ENCODE peak calls at places on chromosome 20, in seven cellular contexts. D, B, J, N, F, S and G are unnamed samples. For H3K9me3, the result is how much of the 10 kb centered on the place peaks cover.

GRCh38 chr20:3231116-3231515 is 7.9 kb downstream of the SLC4A11 start:
- DNase-seq in S (no peak), D (no peak), B (no peak), J (no peak), F (no peak), N (no peak), G (peak)

GRCh38 chr20:36271639-36272546 is 34.2 kb upstream of the DLGAP4 start:
- DNase-seq in B (no peak), S (no peak), F (no peak), J (no peak), N (no peak), D (no peak), G (peak)

GRCh38 chr20:50921783-50922501 is 9.3 kb downstream of the ADNP start:
- DNase-seq in B (no peak), F (no peak), S (no peak), N (no peak), J (no peak), D (no peak), G (no peak)

GRCh38 chr20:36745927-36746659 is at the start of gene NDRG3:
- DNase-seq in J (peak), S (peak), N (peak), B (peak), D (peak), F (peak), G (peak)

GRCh38 chr20:24798930-24799705 is 150.0 kb upstream of the CST7 start:
- DNase-seq in B (no peak), S (peak), J (no peak), N (no peak), D (no peak), F (no peak), G (no peak)

GRCh38 chr20:17889226-17889625 is 79.4 kb downstream of the SNX5 start:
- DNase-seq in F (no peak), S (no peak), N (no peak), D (no peak), J (no peak), B (peak), G (no peak)

GRCh38 chr20:62902926-62903615 is 23.2 kb downstream of the DIDO1 start:
- DNase-seq in F (no peak), N (no peak), J (no peak), D (no peak), S (peak), B (no peak), G (peak)

GRCh38 chr20:1375515-1375914 is 17.3 kb downstream of the FKBP1A start:
- DNase-seq in S (no peak), F (no peak), N (no peak), D (no peak), B (no peak), J (no peak), G (no peak)

GRCh38 chr20:9186396-9186795 is 117.5 kb downstream of the PLCB4 start:
- DNase-seq in J (no peak), F (no peak), N (no peak), D (no peak), B (no peak), S (no peak), G (no peak)

GRCh38 chr20:21933526-21933925 is 228.1 kb downstream of the PAX1 start:
- DNase-seq in J (no peak), B (no peak), S (no peak), N (no peak), D (no peak), F (no peak), G (no peak)

GRCh38 chr20:1979116-1979778 is 14.6 kb downstream of the PDYN start:
- DNase-seq in F (no peak), N (no peak), J (no peak), S (no peak), D (no peak), B (no peak), G (no peak)

GRCh38 chr20:48647873-48648272 is 179.9 kb downstream of the PREX1 start:
- DNase-seq in D (no peak), S (no peak), F (no peak), B (no peak), J (no peak), N (no peak), G (no peak)

GRCh38 chr20:7010584-7010983 is 243.1 kb downstream of the BMP2 start:
- DNase-seq in B (no peak), D (no peak), F (no peak), N (no peak), J (no peak), S (no peak), G (no peak)

GRCh38 chr20:1827974-1828785 is 67.0 kb upstream of the SIRPA start:
- DNase-seq in J (peak), S (no peak), N (no peak), F (no peak), D (no peak), B (peak), G (peak)

GRCh38 chr20:46741924-46742692 is 32.7 kb downstream of the SLC2A10 start:
- DNase-seq in D (no peak), N (no peak), S (no peak), F (peak), J (no peak), B (no peak), G (no peak)

GRCh38 chr20:46572790-46573189 is 22.3 kb upstream of the OCSTAMP start:
- DNase-seq in S (no peak), N (no peak), B (no peak), J (no peak), F (no peak), D (no peak), G (no peak)

GRCh38 chr20:43379239-43379917 is 78.3 kb upstream of the SRSF6 start:
- DNase-seq in F (no peak), S (no peak), J (no peak), D (no peak), B (no peak), N (no peak), G (peak)

GRCh38 chr20:15618912-15619311 is 954.3 kb downstream of the KIF16B start:
- DNase-seq in J (no peak), N (no peak), B (no peak), D (no peak), F (no peak), S (no peak), G (no peak)

DNA sequence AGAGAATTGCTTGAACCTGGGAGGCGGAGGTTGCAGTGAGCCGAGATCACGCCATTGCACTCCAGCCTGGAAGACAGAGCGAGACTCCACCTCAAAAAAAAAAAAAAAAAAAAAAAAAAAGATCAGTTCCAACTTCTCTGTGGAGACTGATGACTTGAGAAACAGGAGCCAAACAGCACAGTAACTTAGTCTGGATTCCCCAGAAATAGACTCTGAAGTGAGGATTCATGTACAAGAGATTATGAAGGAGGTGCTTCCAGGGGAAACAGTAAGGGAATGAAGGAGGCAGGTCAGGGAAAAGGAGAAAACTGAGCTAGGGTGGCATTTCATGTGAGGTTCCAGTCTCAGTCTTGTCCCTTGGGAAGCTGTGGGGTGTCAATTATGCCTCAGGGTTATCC is 47.0 kb downstream of the PCNA start:
- DNase-seq in S (no peak), B (no peak), N (no peak), F (no peak), J (no peak), D (no peak), G (no peak)
- H3K27ac ChIP-seq in S (peak), B (peak), N (no peak), F (no peak), J (peak), D (peak), G (peak)

GRCh38 chr20:45395114-45395415 is 13.0 kb upstream of the DBNDD2 start:
- DNase-seq in J (no peak), F (no peak), B (no peak), N (no peak), S (no peak), D (no peak), G (no peak)
- TF ChIP-seq CTCF in J (no peak), F (no peak), B (no peak), N (no peak), S (no peak), D (no peak), G (no peak)

DNA sequence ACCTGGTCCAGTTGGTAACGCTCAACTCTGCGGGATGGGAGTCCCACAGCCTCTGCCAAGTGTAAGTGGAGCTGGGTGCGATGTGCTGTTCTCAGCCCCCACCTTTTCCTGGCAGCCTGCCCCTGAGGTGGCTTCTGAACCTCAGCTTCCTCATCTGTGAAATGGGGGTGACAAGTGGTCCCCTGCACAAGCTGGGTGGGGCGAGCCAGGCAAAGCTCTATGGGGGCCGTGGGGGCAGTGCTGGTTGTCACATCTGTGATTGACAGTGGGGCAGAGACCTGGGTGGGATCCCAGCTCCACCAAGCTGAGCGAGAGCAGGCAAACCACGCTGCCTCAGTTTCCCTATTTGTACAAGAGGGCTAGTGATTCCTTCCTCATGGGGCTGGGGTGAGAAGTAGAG is 162.6 kb downstream of the SYCP2 start:
- DNase-seq in J (no peak), S (no peak), B (no peak), F (no peak), D (no peak), N (no peak), G (peak)
- H3K9me3 ChIP-seq in J (under half), S (under half), B (under half), F (under half), D (under half), N (under half), G (under half)

GRCh38 chr20:45427236-45428149 is 11.6 kb downstream of the PIGT start:
- DNase-seq in S (no peak), D (no peak), B (no peak), F (no peak), N (no peak), J (no peak), G (no peak)
- H3K27ac ChIP-seq in S (no peak), D (no peak), B (no peak), F (no peak), N (no peak), J (peak), G (no peak)